ENCODE peak calls at places on chromosomes 2 and 18, in ten cellular contexts. T is heart left ventricle, D is suprapubic skin, W is thyroid gland, U is uterus, I is spleen, G is IMR-90, A is esophagus muscularis mucosa, O is prostate gland, X is tibial nerve. Y is an unnamed sample. For H3K4me1, the result is how much of the 10 kb centered on the place peaks cover.

GRCh38 chr2:127094509-127095366 is 12.2 kb downstream of the BIN1 start:
- DNase-seq in T (peak), D (no peak), W (peak), U (peak), I (peak), G (peak), A (no peak), O (peak), X (peak), Y (peak)

GRCh38 chr2:42195559-42195958 is 26.4 kb downstream of the EML4 start:
- DNase-seq in T (no peak), D (no peak), W (no peak), U (no peak), I (no peak), G (peak), A (no peak), O (no peak), X (no peak), Y (no peak)

GRCh38 chr18:51427012-51427411 is 229.5 kb upstream of the MEX3C start:
- DNase-seq in T (no peak), D (no peak), W (peak), U (no peak), I (no peak), G (no peak), A (no peak), O (no peak), X (no peak), Y (no peak)

GRCh38 chr2:113979172-113980128 is 89.6 kb downstream of the ACTR3 start:
- DNase-seq in T (no peak), D (no peak), W (peak), U (peak), I (peak), G (no peak), A (no peak), O (no peak), X (no peak), Y (no peak)

GRCh38 chr2:147331790-147332419 is 512.9 kb upstream of the ACVR2A start:
- DNase-seq in T (no peak), D (no peak), W (no peak), U (no peak), I (no peak), G (no peak), A (no peak), O (no peak), X (no peak), Y (peak)

GRCh38 chr2:70565039-70565731 is 11.6 kb upstream of the TGFA start:
- DNase-seq in T (no peak), D (no peak), W (no peak), U (no peak), I (no peak), G (no peak), A (peak), O (no peak), X (no peak), Y (no peak)

GRCh38 chr2:134664051-134664450 is 54.7 kb downstream of the TMEM163 start:
- DNase-seq in T (no peak), D (no peak), W (no peak), U (no peak), I (no peak), G (no peak), A (peak), O (no peak), X (no peak), Y (no peak)

GRCh38 chr18:48766487-48766886 is 184.3 kb downstream of the SMAD7 start:
- DNase-seq in T (no peak), D (no peak), W (no peak), U (no peak), I (peak), G (no peak), A (no peak), O (no peak), X (no peak), Y (no peak)

GRCh38 chr2:168816369-168816768 is 13.9 kb downstream of the NOSTRIN start:
- DNase-seq in T (no peak), D (no peak), W (no peak), U (no peak), I (no peak), G (peak), A (no peak), O (no peak), X (no peak), Y (no peak)

DNA sequence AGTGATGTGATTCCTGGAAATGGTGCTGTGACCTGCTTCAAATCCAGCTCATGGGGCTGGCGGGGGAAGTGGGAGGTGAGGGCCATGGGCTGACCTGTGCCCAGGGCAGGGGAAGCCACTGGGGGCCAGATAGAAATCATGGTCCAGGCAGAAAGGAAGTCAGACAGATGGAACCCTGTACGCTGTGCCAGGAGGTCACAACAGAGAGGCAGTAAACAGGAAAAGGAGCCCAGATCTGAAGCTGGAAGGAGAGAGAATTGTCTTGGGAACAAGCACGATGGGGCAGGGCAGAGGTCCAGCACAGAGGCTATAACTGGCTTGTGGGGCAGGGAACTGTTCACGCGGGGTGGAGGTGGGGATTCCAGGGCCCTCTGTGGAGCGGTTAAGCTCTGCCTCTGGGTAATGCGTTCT is 76.0 kb downstream of the RNF144A start:
- DNase-seq in T (peak), D (no peak), W (no peak), U (peak), I (peak), G (no peak), A (no peak), O (no peak), X (peak), Y (no peak)
- H3K27ac ChIP-seq in T (peak), D (no peak), W (no peak), U (peak), I (peak), G (no peak), A (peak), O (peak), X (peak), Y (no peak)

DNA sequence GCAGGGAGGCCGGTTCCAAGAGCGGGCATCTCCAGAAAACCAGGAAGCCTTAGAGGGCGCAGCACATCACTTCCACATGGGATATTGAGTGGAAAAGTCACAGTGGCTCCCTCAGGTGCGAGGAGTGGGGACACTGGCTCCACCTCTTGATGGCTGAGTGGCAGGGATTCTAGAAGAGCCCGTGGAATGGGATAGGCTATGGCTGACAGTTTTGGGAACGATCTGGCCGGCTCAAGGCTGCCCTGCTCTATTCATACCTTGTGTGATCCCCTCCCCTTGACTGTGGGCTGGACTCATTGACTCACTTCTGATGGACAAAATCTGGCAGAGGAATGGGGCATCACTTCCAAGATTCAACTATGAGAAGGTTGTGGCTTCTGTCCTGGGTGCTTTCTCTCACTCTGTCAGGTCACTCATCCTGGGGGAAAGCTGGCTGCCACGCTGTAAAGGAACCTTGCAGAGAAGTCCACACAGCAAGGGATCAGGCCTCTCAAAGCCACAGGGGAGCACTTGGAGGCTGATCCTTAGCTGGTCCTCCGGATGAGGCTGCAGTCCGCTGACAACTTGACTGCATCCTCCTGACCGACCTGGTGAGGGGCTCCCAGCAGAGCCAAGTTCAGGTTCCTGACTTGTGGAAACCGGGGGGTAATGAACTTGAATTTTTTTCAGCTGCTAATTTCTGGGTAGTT is 46.7 kb upstream of the HS6ST1 start:
- DNase-seq in T (peak), D (no peak), W (no peak), U (no peak), I (no peak), G (peak), A (no peak), O (no peak), X (no peak), Y (no peak)
- H3K4me1 ChIP-seq in T (under half), D (under half), W (under half), U (under half), I (under half), G (under half), A (under half), O (under half), X (under half), Y (under half)

DNA sequence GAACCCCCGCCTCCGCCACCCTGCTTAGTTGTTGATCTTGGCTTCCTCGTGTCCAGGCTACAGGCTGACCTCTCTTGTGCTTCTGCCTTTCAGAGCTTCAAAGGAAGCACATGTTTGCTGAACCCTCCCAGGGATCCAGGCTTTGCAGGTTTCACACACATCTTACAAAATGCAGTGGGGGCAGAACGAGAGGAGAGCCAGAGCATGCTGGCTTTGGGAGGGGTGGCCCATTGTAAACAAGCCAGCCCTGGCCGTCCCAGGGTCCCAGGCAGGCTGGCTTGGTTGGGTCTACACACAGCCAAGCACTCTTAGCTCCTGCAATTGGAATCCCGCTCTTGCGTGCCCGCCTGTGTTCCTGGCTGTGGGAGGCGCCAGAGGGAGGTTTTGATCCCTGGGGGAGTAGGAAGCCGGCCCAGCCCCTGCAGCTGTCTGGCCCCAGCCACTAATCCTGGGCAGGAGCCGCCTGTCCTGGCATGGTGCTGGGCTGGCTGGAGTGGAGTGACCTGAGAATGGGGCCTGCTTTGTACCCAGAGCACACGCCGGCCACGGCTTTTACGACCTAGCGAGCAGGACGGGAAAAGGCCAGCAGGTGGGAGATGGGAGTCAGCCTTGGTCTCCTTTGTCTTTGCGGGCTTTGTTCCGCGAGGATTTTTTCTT is 53.9 kb downstream of the SH3BP4 start:
- DNase-seq in T (no peak), D (no peak), W (no peak), U (peak), I (no peak), G (no peak), A (no peak), O (peak), X (no peak), Y (peak)
- TF ChIP-seq POLR2A in T (no peak), D (no peak), W (no peak), U (no peak), I (no peak), G (no peak), A (no peak), O (no peak), X (no peak), Y (no peak)

DNA sequence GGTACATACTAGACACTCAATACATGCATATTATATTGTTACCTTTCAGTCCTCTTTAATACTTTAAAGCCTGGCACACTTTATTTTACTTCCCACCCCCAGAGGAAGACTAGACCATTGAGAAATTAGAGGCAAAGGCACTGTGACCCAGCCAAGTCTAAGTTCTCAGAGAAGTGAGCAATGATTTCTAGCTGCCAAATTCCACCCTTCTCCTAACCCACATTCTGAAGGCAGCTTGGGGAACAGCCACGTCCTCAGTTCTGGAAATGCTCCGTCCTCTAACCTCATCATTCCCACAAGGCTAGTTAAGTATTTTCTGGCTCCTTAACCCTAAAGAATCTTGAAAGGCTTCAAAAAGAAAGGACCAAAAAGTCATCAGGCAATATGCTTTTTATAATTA is 86.6 kb downstream of the COL5A2 start:
- DNase-seq in T (no peak), D (no peak), W (no peak), U (peak), I (no peak), G (peak), A (no peak), O (no peak), X (peak), Y (peak)
- H3K27ac ChIP-seq in T (peak), D (peak), W (no peak), U (peak), I (no peak), G (peak), A (peak), O (no peak), X (peak), Y (peak)